ENCODE peak calls at places on chromosomes 1 and 21, in four cellular contexts. One of them, this sample, is unnamed.

GRCh38 chr21:33318087-33318486 is 6.7 kb upstream of the IFNAR1 start:
- DNase-seq in activated CD8-positive, alpha-beta T cell treated with anti-CD3 and anti-CD28 coated beads for 36 hours: no peak
- DNase-seq in mesenchymal stem cell: no peak
- DNase-seq in activated naive CD4-positive, alpha-beta T cell: no peak
- DNase-seq in this sample: no peak

GRCh38 chr1:209630383-209631219 is 21.6 kb downstream of the LAMB3 start:
- DNase-seq in activated CD8-positive, alpha-beta T cell treated with anti-CD3 and anti-CD28 coated beads for 36 hours: no peak
- DNase-seq in mesenchymal stem cell: no peak
- DNase-seq in activated naive CD4-positive, alpha-beta T cell: no peak
- DNase-seq in this sample: peak; percentile 59

GRCh38 chr1:29258974-29259801 is 22.9 kb downstream of the PTPRU start:
- DNase-seq in activated CD8-positive, alpha-beta T cell treated with anti-CD3 and anti-CD28 coated beads for 36 hours: peak; percentile 20
- DNase-seq in mesenchymal stem cell: peak; percentile 29
- DNase-seq in activated naive CD4-positive, alpha-beta T cell: no peak
- DNase-seq in this sample: peak; percentile 12

GRCh38 chr1:51070640-51071039 is 31.4 kb upstream of the C1orf185 start:
- DNase-seq in activated CD8-positive, alpha-beta T cell treated with anti-CD3 and anti-CD28 coated beads for 36 hours: no peak
- DNase-seq in mesenchymal stem cell: no peak
- DNase-seq in activated naive CD4-positive, alpha-beta T cell: no peak
- DNase-seq in this sample: no peak

GRCh38 chr1:6275826-6276764 is 15.2 kb upstream of the GPR153 start:
- DNase-seq in activated CD8-positive, alpha-beta T cell treated with anti-CD3 and anti-CD28 coated beads for 36 hours: no peak
- DNase-seq in mesenchymal stem cell: peak; percentile 93
- DNase-seq in activated naive CD4-positive, alpha-beta T cell: no peak
- DNase-seq in this sample: no peak

GRCh38 chr1:241703001-241703400 is 50.9 kb downstream of the WDR64 start:
- DNase-seq in activated CD8-positive, alpha-beta T cell treated with anti-CD3 and anti-CD28 coated beads for 36 hours: no peak
- DNase-seq in mesenchymal stem cell: no peak
- DNase-seq in activated naive CD4-positive, alpha-beta T cell: no peak
- DNase-seq in this sample: no peak

GRCh38 chr1:213934642-213935041 is 53.1 kb upstream of the PROX1 start:
- DNase-seq in activated CD8-positive, alpha-beta T cell treated with anti-CD3 and anti-CD28 coated beads for 36 hours: no peak
- DNase-seq in mesenchymal stem cell: no peak
- DNase-seq in activated naive CD4-positive, alpha-beta T cell: no peak
- DNase-seq in this sample: no peak

GRCh38 chr1:17892851-17893250 is 137.7 kb downstream of the ACTL8 start:
- DNase-seq in activated CD8-positive, alpha-beta T cell treated with anti-CD3 and anti-CD28 coated beads for 36 hours: no peak
- DNase-seq in mesenchymal stem cell: no peak
- DNase-seq in activated naive CD4-positive, alpha-beta T cell: no peak
- DNase-seq in this sample: no peak

GRCh38 chr1:32014199-32014936 is 700 bp downstream of the KHDRBS1 start:
- DNase-seq in activated CD8-positive, alpha-beta T cell treated with anti-CD3 and anti-CD28 coated beads for 36 hours: peak; percentile 40
- DNase-seq in mesenchymal stem cell: peak; percentile 69
- DNase-seq in activated naive CD4-positive, alpha-beta T cell: peak; percentile 32
- DNase-seq in this sample: peak; percentile 59

This sample was measured in dermis blood vessel endothelial cell.